ENCODE peak calls at places on chromosomes 11 and 22, in eight cellular contexts. Z is AG08395; O is mucosa of descending colon; Q is GM23338; I is NCI-H446 treated with DMSO at 0.1 percent for 48 hours; Y is activated T-helper 9 cell treated with anti-CD3 and anti-CD28 coated beads, Interleukin-2, amount 50 U/mL, for 16 hours; X is tibial artery; U is activated CD4-positive, alpha-beta T cell treated with anti-CD3 and anti-CD28 coated beads for 1 hour. V is an unnamed sample.

GRCh38 chr22:46584081-46584903 is 35.9 kb upstream of the GRAMD4 start:
- DNase-seq in U (no peak), Z (peak), I (no peak), Y (no peak), O (peak), X (no peak), Q (no peak), V (no peak)

GRCh38 chr11:16012125-16012751 is 344.1 kb downstream of the SOX6 start:
- DNase-seq in O (no peak), U (no peak), X (no peak), Z (no peak), Q (no peak), Y (no peak), I (no peak), V (peak)

GRCh38 chr22:48869161-48869560 is 958.5 kb downstream of the BRD1 start:
- DNase-seq in Y (no peak), Q (no peak), Z (no peak), U (no peak), X (no peak), I (no peak), O (peak), V (no peak)

GRCh38 chr22:22999473-22999872 is 70.8 kb upstream of the GNAZ start:
- DNase-seq in X (no peak), Q (no peak), U (no peak), O (no peak), I (no peak), Z (no peak), Y (no peak), V (no peak)

GRCh38 chr22:48554893-48555552 is 1272.7 kb downstream of the BRD1 start:
- DNase-seq in U (no peak), Q (peak), Z (no peak), I (no peak), O (no peak), Y (no peak), X (no peak), V (no peak)

GRCh38 chr11:133787379-133788103 is 57.8 kb downstream of the SPATA19 start:
- DNase-seq in Z (no peak), O (no peak), X (no peak), Y (no peak), U (no peak), I (no peak), Q (peak), V (peak)

GRCh38 chr11:105609832-105610781 is at the start of gene GRIA4:
- DNase-seq in X (peak), Q (peak), I (peak), Y (no peak), U (no peak), Z (peak), O (peak), V (peak)

GRCh38 chr11:125069796-125070195 is 6.7 kb downstream of the SLC37A2 start:
- DNase-seq in Q (no peak), U (no peak), I (no peak), Z (peak), O (no peak), Y (no peak), X (no peak), V (no peak)

GRCh38 chr11:112532506-112532905 is 271.8 kb upstream of the PLET1 start:
- DNase-seq in Y (no peak), O (no peak), I (no peak), Z (no peak), Q (no peak), U (no peak), X (no peak), V (no peak)

GRCh38 chr11:74311352-74311926 is at the start of gene P4HA3:
- DNase-seq in O (peak), I (no peak), Z (peak), Q (peak), X (peak), Y (peak), U (peak), V (peak)

GRCh38 chr11:114066046-114066648 is 6.6 kb downstream of the ZBTB16 start:
- DNase-seq in I (no peak), X (no peak), O (no peak), Y (no peak), Z (no peak), U (no peak), Q (no peak), V (no peak)

GRCh38 chr11:100619484-100619883 is 67.6 kb upstream of the ARHGAP42 start:
- DNase-seq in Q (peak), Z (no peak), X (no peak), U (no peak), O (no peak), I (no peak), Y (no peak), V (no peak)